ENCODE peak calls at places on chromosomes 2 and 18, in six cellular contexts. U is GM12878, V is Peyer's patch, Y is heart left ventricle, E is breast epithelium, N is adrenal gland. P is an unnamed sample.

GRCh38 chr2:23287250-23287704 is 97.7 kb upstream of the KLHL29 start:
- DNase-seq in U (no peak), V (no peak), Y (peak; percentile 40), E (peak; percentile 68), N (peak; percentile 11), P (peak; percentile 45)

GRCh38 chr18:59592624-59593023 is 104.6 kb downstream of the CCBE1 start:
- DNase-seq in U (no peak), V (no peak), Y (no peak), E (no peak), N (no peak), P (no peak)

GRCh38 chr2:201235865-201236811 is 24.2 kb upstream of the CASP8 start:
- DNase-seq in U (no peak), V (peak; percentile 56), Y (no peak), E (peak; percentile 28), N (peak; percentile 81), P (peak; percentile 44)

GRCh38 chr2:158518083-158518482 is 61.3 kb downstream of the PKP4 start:
- DNase-seq in U (no peak), V (no peak), Y (no peak), E (no peak), N (peak; percentile 5), P (peak; percentile 16)

GRCh38 chr2:223997938-223998337 is 40.7 kb downstream of the MRPL44 start:
- DNase-seq in U (no peak), V (no peak), Y (no peak), E (no peak), N (no peak), P (no peak)

GRCh38 chr2:18671363-18671762 is 82.0 kb upstream of the NT5C1B start:
- DNase-seq in U (no peak), V (no peak), Y (no peak), E (no peak), N (no peak), P (no peak)

GRCh38 chr2:118003396-118003824 is 10.5 kb downstream of the CCDC93 start:
- DNase-seq in U (peak; percentile 48), V (peak; percentile 38), Y (no peak), E (no peak), N (peak; percentile 72), P (no peak)

GRCh38 chr18:42620585-42620984 is 494.9 kb downstream of the RIT2 start:
- DNase-seq in U (no peak), V (no peak), Y (no peak), E (no peak), N (no peak), P (no peak)

GRCh38 chr2:17115042-17115441 is 403.2 kb downstream of the RAD51AP2 start:
- DNase-seq in U (no peak), V (no peak), Y (no peak), E (no peak), N (no peak), P (no peak)

GRCh38 chr2:64062840-64063239 is 43.6 kb upstream of the VPS54 start:
- DNase-seq in U (peak; percentile 31), V (no peak), Y (no peak), E (no peak), N (no peak), P (no peak)

GRCh38 chr2:146661494-146662096 is 1183.2 kb upstream of the ACVR2A start:
- DNase-seq in U (no peak), V (no peak), Y (no peak), E (no peak), N (no peak), P (no peak)

GRCh38 chr2:189467593-189467992 is 26.3 kb downstream of the WDR75 start:
- DNase-seq in U (no peak), V (no peak), Y (no peak), E (no peak), N (no peak), P (no peak)

GRCh38 chr2:241891315-241891987 is 21.9 kb downstream of the RTP5 start:
- DNase-seq in U (no peak), V (no peak), Y (peak; percentile 12), E (no peak), N (no peak), P (no peak)

GRCh38 chr2:236714061-236714460 is 144.4 kb downstream of the ACKR3 start:
- DNase-seq in U (no peak), V (no peak), Y (no peak), E (no peak), N (no peak), P (no peak)

GRCh38 chr2:217714268-217714643 is 288.5 kb downstream of the TNS1 start:
- DNase-seq in U (no peak), V (no peak), Y (peak; percentile 74), E (peak; percentile 64), N (peak; percentile 81), P (no peak)

GRCh38 chr2:150182564-150183249 is 304.8 kb downstream of the RND3 start:
- DNase-seq in U (no peak), V (no peak), Y (no peak), E (no peak), N (peak; percentile 18), P (no peak)

DNA sequence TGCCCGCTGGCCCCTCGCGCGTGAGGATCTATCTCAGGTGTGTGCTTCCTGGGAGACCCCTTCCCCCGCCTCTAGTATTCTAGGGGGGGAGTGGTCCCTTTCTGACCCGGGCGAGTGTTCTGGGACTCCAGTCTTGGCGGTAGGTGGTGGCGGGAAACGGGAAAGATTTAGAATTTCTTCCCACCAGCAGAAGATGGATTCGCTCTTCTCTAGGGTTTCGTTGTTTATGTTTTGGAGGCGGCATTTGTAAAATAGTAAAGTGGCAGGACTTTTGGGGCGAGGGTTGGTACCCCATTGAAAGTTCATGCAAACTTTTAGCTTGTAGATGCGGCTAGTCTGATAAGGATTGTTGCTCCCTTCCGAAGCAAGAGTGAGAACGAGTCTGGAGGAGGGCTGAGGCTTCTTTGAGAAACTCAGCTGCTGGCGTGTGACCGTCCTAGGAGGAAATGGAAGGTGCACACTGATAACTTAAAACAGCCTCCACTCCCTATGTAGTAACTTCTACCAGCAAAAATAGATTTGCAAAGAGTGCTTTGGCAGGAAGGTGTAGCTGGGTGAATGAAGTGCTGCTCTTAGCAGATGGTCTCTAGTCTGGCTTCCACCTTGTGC is 402 bp downstream of the GPD2 start:
- DNase-seq in U (no peak), V (peak; percentile 21), Y (no peak), E (no peak), N (peak; percentile 9), P (no peak)
- TF ChIP-seq POLR2A in U (no peak), V (no peak), Y (no peak), E (no peak), N (no peak), P (peak; percentile 9)

DNA sequence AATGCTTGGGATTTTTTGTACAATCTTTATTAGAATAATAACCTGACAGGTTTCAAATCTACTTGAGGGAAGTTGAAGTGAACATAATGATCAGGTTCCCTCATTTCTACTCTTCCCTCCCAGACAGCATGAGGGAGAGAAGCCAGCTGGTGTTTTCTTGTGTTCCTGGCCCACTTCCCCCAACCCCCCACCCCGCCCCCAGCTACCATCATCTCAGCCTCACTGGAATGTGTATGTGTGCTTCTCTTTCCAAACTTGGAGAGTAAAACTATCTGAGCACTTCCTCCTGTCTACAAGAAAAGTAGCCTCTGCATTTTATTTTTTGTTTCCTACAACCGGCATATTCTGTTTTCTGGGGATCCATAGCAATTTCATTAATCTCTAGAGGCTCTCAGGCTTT is 53.7 kb upstream of the GRHL1 start:
- DNase-seq in U (no peak), V (no peak), Y (no peak), E (no peak), N (no peak), P (no peak)
- H3K27ac ChIP-seq in U (peak overlapping the region; percentile 2), V (no peak overlapping the region), Y (no peak overlapping the region), E (peak overlapping the region; percentile 77), N (no peak overlapping the region), P (peak overlapping the region; percentile 51)

DNA sequence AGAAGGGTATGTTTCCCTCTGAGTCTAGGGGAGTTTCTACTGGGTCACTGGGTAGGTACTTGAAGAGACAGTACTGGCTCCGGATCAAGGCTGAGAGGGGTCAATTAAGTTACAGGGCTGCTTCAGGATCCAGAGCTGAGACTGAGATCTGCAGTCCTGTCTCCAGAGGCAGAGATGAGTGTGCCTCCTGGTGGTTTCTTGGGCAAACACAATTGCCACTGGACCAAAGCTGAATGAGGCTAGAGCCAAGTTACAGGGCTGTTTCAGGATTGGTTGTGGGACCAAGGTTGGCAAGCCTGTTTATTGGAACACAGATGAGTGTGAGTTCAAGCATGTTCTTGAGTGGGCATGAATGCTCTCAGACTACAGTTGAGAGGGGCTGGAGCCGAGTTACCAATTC is 157.9 kb downstream of the ADCYAP1 start:
- DNase-seq in U (no peak), V (no peak), Y (no peak), E (no peak), N (no peak), P (no peak)
- TF ChIP-seq CTCF in U (no peak), V (no peak), Y (no peak), E (no peak), N (no peak), P (no peak)

GRCh38 chr2:27379840-27380625 is 501 bp downstream of the ZNF513 start:
- DNase-seq in U (no peak), V (peak; percentile 63), Y (peak; percentile 83), E (no peak), N (peak; percentile 73), P (peak; percentile 70)
- TF ChIP-seq POLR2A in U (no peak), V (peak; percentile 42), Y (no peak), E (no peak), N (no peak), P (no peak)

GRCh38 chr2:85770786-85771409 is 17.1 kb downstream of the ATOH8 start:
- DNase-seq in U (no peak), V (no peak), Y (no peak), E (no peak), N (no peak), P (no peak)
- H3K27ac ChIP-seq in U (no peak overlapping the region), V (peak overlapping the region; percentile 81), Y (peak overlapping the region; percentile 93), E (peak overlapping the region; percentile 38), N (no peak overlapping the region), P (peak overlapping the region; percentile 82)

GRCh38 chr2:168246072-168246482 is 1.3 kb downstream of the STK39 start:
- DNase-seq in U (no peak), V (no peak), Y (no peak), E (no peak), N (no peak), P (no peak)

GRCh38 chr2:168245074-168245825 is 2.1 kb downstream of the STK39 start:
- DNase-seq in U (no peak), V (no peak), Y (no peak), E (no peak), N (no peak), P (no peak)

GRCh38 chr2:168246483-168247340 is 683 bp downstream of the STK39 start:
- DNase-seq in U (no peak), V (peak; percentile 74), Y (peak; percentile 78), E (peak; percentile 38), N (peak; percentile 75), P (peak; percentile 57)

GRCh38 chr2:168244318-168244717 is 3.1 kb downstream of the STK39 start:
- DNase-seq in U (no peak), V (peak; percentile 26), Y (peak; percentile 32), E (no peak), N (no peak), P (no peak)

GRCh38 chr2:168247341-168248305 is at the start of gene STK39:
- DNase-seq in U (no peak), V (peak; percentile 52), Y (peak; percentile 82), E (peak; percentile 47), N (peak; percentile 62), P (peak; percentile 55)
- TF ChIP-seq CTCF in U (no peak), V (no peak), Y (no peak), E (no peak), N (no peak), P (no peak)

P was measured in uterus.